ENCODE peak calls at places on chromosome 4, in five cellular contexts. F is GM12878, X is GM23338, J is HCT116, W is Panc1. Z is an unnamed sample. For H3K4me1, the result is how much of the 10 kb centered on the place peaks cover.

GRCh38 chr4:105586638-105587328 is 34.4 kb downstream of the ARHGEF38 start:
- ATAC-seq in F (peak), X (no peak), J (no peak), W (no peak), Z (no peak)

GRCh38 chr4:53055716-53056413 is 193.7 kb downstream of the RASL11B start:
- ATAC-seq in F (no peak), X (no peak), J (no peak), W (no peak), Z (no peak)

GRCh38 chr4:186485621-186486062 is 69.7 kb downstream of the MTNR1A start:
- ATAC-seq in F (no peak), X (peak), J (peak), W (peak), Z (no peak)

GRCh38 chr4:112766422-112766821 is 129.5 kb downstream of the LARP7 start:
- ATAC-seq in F (peak), X (peak), J (peak), W (no peak), Z (no peak)

GRCh38 chr4:110742148-110742547 is 119.3 kb upstream of the PITX2 start:
- ATAC-seq in F (no peak), X (no peak), J (no peak), W (no peak), Z (no peak)

GRCh38 chr4:67465763-67466052 is 79.6 kb downstream of the CENPC start:
- ATAC-seq in F (peak), X (peak), J (peak), W (no peak), Z (no peak)

GRCh38 chr4:39505581-39505980 is 21.7 kb downstream of the UGDH start:
- ATAC-seq in F (no peak), X (no peak), J (no peak), W (no peak), Z (peak)

GRCh38 chr4:3269105-3269927 is 20.4 kb downstream of the MSANTD1 start:
- ATAC-seq in F (peak), X (peak), J (no peak), W (peak), Z (peak)

GRCh38 chr4:47577779-47578553 is 92.9 kb downstream of the ATP10D start:
- ATAC-seq in F (no peak), X (no peak), J (no peak), W (no peak), Z (peak)

GRCh38 chr4:125198916-125199315 is 115.8 kb upstream of the FAT4 start:
- ATAC-seq in F (peak), X (no peak), J (no peak), W (no peak), Z (no peak)

GRCh38 chr4:109691411-109691920 is 11.8 kb downstream of the CASP6 start:
- ATAC-seq in F (peak), X (no peak), J (no peak), W (no peak), Z (no peak)

GRCh38 chr4:57109847-57110634 is at the start of gene IGFBP7:
- ATAC-seq in F (peak), X (peak), J (no peak), W (peak), Z (peak)

GRCh38 chr4:148367756-148368155 is 74.5 kb downstream of the NR3C2 start:
- ATAC-seq in F (no peak), X (no peak), J (no peak), W (no peak), Z (no peak)

GRCh38 chr4:71907782-71908181 is 123.9 kb upstream of the GC start:
- ATAC-seq in F (peak), X (no peak), J (no peak), W (no peak), Z (no peak)

GRCh38 chr4:87152310-87153061 is 67.9 kb downstream of the KLHL8 start:
- ATAC-seq in F (no peak), X (peak), J (no peak), W (no peak), Z (no peak)

GRCh38 chr4:14168919-14169318 is 541.4 kb upstream of the BOD1L1 start:
- ATAC-seq in F (peak), X (no peak), J (no peak), W (no peak), Z (no peak)

GRCh38 chr4:174334628-174335027 is 50.9 kb downstream of the CEP44 start:
- ATAC-seq in F (peak), X (no peak), J (no peak), W (no peak), Z (no peak)

GRCh38 chr4:82201303-82201702 is 172.5 kb downstream of the HNRNPD start:
- ATAC-seq in F (no peak), X (no peak), J (no peak), W (no peak), Z (no peak)

GRCh38 chr4:86497131-86497530 is 97.0 kb upstream of the PTPN13 start:
- ATAC-seq in F (peak), X (no peak), J (no peak), W (no peak), Z (no peak)

GRCh38 chr4:75841641-75842520 is 60.4 kb downstream of the PPEF2 start:
- ATAC-seq in F (no peak), X (peak), J (no peak), W (no peak), Z (no peak)

GRCh38 chr4:4461850-4462249 is 74.9 kb downstream of the NSG1 start:
- ATAC-seq in F (no peak), X (no peak), J (no peak), W (no peak), Z (no peak)

GRCh38 chr4:97590266-97590665 is 553.0 kb downstream of the STPG2 start:
- ATAC-seq in F (no peak), X (no peak), J (no peak), W (no peak), Z (no peak)

GRCh38 chr4:125722009-125722408 is 407.3 kb downstream of the FAT4 start:
- ATAC-seq in F (no peak), X (no peak), J (no peak), W (no peak), Z (no peak)

GRCh38 chr4:105569014-105569850 is 16.8 kb downstream of the ARHGEF38 start:
- ATAC-seq in F (no peak), X (no peak), J (no peak), W (no peak), Z (no peak)

GRCh38 chr4:120842046-120842445 is 80.5 kb downstream of the PRDM5 start:
- ATAC-seq in F (no peak), X (no peak), J (no peak), W (no peak), Z (no peak)

GRCh38 chr4:147948336-147948735 is 216.4 kb downstream of the ARHGAP10 start:
- ATAC-seq in F (no peak), X (no peak), J (no peak), W (no peak), Z (no peak)

GRCh38 chr4:182809417-182810102 is 107.6 kb downstream of the DCTD start:
- ATAC-seq in F (peak), X (no peak), J (peak), W (no peak), Z (no peak)

GRCh38 chr4:78565971-78566372 is 14.4 kb downstream of the ANXA3 start:
- ATAC-seq in F (no peak), X (peak), J (peak), W (no peak), Z (peak)

GRCh38 chr4:48033825-48034413 is 17.3 kb downstream of the NIPAL1 start:
- ATAC-seq in F (peak), X (peak), J (peak), W (no peak), Z (no peak)

GRCh38 chr4:133465022-133465421 is 315.9 kb downstream of the PCDH10 start:
- ATAC-seq in F (no peak), X (no peak), J (no peak), W (no peak), Z (no peak)

DNA sequence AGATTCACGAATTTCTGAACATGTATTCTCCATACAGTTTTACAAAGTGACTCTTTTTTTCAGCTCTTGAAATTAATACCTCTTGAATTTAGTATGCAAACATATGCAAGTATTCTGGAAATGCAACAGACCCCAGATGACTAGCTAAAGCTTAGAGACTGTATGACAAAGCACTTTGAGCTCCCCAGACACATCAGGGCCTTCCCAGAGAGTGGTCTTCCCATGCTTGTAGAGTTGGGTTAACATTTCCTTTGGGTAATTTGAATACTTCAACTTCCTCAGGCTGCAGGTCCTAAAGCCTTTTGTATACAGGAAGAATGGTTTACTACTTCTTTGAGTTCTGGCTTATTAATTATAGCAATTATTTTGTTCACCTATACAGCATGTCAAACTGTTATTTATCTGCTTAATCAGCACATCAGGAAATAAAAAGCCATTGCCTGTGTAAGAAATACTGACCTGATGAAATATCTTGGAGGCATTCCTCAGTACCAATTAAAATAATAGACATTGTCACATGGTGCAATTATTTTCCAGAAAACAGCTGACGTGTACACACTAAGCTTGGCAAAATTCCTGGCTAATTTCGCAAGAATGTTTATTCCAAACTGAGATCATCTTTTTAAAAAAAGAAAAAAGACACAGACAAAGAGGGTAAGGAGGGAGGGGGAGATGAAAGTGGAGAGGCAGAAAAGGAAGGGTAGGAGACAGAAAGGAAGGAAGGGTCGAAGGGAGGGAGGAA is 62.1 kb upstream of the NFKB1 start:
- ATAC-seq in F (no peak), X (peak), J (no peak), W (no peak), Z (peak)
- TF ChIP-seq POLR2AphosphoS5 in F (no peak), X (no peak), J (no peak), W (no peak), Z (peak)

GRCh38 chr4:16224264-16224663 is 2.0 kb downstream of the TAPT1 start:
- ATAC-seq in F (peak), X (peak), J (no peak), W (no peak), Z (no peak)

GRCh38 chr4:16225996-16226815 is at the start of gene TAPT1:
- ATAC-seq in F (peak), X (peak), J (peak), W (peak), Z (peak)

GRCh38 chr4:16225681-16225995 is 633 bp downstream of the TAPT1 start:
- ATAC-seq in F (no peak), X (no peak), J (peak), W (no peak), Z (no peak)

GRCh38 chr4:16224669-16225068 is 1.6 kb downstream of the TAPT1 start:
- ATAC-seq in F (no peak), X (no peak), J (no peak), W (no peak), Z (no peak)

GRCh38 chr4:16225139-16225538 is 1.1 kb downstream of the TAPT1 start:
- ATAC-seq in F (peak), X (no peak), J (no peak), W (no peak), Z (no peak)
- H3K4me1 ChIP-seq in F (under half), X (under half), J (under half), W (under half), Z (under half)

DNA sequence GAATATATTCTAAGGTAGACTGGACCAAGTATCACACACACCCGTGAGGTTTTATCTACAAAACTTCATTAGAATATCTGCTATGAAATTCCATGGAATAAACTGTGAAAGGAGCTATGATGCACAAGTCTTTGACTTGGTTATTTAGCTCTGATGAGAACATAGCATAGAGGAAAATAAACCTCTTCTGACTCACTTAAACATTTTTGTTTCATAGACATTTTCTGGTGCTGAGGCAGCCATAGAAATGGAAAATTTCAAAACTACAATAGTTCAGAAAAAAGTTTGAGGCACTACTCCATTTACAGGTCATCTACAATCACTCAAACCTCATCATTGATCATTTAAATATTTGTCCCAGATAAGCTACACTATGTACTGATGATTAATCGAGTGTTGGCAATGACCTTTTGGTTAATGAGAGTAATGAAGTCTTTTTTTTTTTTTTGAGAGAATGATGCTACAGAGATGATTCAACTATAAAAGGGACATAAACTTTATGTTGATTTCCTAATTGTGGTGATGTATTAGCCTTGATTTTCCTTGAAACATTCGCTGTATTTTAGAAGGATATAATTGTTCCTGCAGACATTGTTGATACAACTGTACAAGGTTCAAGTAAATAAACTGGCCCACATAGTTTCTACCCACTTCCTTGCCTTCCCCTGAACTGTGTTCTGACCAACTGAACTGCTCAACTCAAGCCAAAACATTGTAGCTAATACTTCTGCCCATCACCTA is 77.5 kb downstream of the AREG start:
- ATAC-seq in F (no peak), X (no peak), J (no peak), W (no peak), Z (no peak)
- TF ChIP-seq POLR2AphosphoS5 in F (no peak), X (no peak), J (no peak), W (no peak), Z (no peak)

GRCh38 chr4:8394125-8394524 is 46.4 kb downstream of the ACOX3 start:
- ATAC-seq in F (no peak), X (no peak), J (no peak), W (no peak), Z (peak)
- H3K4me1 ChIP-seq in F (under half), X (under half), J (under half), W (under half), Z (under half)

DNA sequence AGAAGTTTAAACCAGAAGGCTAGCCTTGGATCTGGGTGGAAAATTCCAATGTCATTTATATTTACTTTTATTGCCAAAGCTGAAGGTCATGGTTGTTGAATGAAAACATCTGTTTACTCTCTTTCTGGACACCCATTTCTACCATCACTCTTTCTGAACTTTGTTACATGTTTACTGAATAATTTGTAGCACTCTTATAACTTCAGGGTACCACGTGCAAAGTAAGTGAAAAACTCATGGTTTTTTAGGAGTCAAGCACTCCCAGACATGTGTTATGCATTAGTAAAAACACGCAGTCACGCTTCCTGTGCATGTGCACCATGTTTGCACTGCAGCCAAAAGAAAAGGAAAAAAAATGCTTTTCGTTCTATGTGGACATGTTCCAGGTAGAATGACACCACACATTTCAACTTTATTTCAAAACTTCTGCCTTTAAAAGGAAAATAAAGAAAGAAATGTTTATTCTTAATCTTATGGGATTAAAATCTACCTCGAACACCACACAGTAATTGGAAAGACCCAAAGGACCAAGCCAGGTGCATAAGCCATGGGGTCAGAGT is 31.4 kb upstream of the ADH1C start:
- ATAC-seq in F (no peak), X (no peak), J (no peak), W (no peak), Z (peak)
- TF ChIP-seq POLR2AphosphoS5 in F (no peak), X (no peak), J (no peak), W (no peak), Z (peak)

DNA sequence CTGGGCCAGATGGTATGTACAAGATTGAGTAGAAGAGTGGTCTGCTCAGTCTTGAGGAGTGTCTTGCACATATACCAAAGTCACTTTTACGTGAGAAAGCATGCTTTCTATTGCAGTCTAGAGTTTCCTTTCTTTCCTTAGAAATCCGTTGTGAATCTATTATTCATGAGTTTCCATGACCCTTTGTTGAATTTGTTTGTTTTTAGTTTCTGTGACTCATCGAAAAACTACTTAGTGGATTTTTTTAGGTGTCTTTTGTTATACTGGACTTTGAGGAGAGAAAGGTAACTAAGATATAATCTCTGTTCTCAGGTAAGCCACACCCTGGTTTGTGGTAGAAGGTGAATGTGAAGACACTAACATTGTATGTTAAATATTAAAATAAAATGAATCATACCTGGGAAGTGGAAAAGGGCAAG is 23.0 kb downstream of the GALNT7 start:
- ATAC-seq in F (no peak), X (no peak), J (peak), W (peak), Z (no peak)
- H3K4me1 ChIP-seq in F (under half), X (half or more), J (half or more), W (half or more), Z (under half)

GRCh38 chr4:1870328-1870577 is 940 bp upstream of the NSD2 start:
- ATAC-seq in F (peak), X (peak), J (peak), W (peak), Z (peak)

GRCh38 chr4:1868912-1869311 is 2.3 kb upstream of the NSD2 start:
- ATAC-seq in F (no peak), X (no peak), J (no peak), W (no peak), Z (no peak)

GRCh38 chr4:1870578-1871443 is at the start of gene NSD2:
- ATAC-seq in F (peak), X (peak), J (peak), W (peak), Z (peak)

GRCh38 chr4:1868293-1868692 is 2.9 kb upstream of the NSD2 start:
- ATAC-seq in F (no peak), X (no peak), J (no peak), W (no peak), Z (no peak)

GRCh38 chr4:1869530-1870327 is 1.5 kb upstream of the NSD2 start:
- ATAC-seq in F (peak), X (peak), J (peak), W (peak), Z (no peak)
- TF ChIP-seq POLR2AphosphoS5 in F (no peak), X (no peak), J (no peak), W (no peak), Z (no peak)

DNA sequence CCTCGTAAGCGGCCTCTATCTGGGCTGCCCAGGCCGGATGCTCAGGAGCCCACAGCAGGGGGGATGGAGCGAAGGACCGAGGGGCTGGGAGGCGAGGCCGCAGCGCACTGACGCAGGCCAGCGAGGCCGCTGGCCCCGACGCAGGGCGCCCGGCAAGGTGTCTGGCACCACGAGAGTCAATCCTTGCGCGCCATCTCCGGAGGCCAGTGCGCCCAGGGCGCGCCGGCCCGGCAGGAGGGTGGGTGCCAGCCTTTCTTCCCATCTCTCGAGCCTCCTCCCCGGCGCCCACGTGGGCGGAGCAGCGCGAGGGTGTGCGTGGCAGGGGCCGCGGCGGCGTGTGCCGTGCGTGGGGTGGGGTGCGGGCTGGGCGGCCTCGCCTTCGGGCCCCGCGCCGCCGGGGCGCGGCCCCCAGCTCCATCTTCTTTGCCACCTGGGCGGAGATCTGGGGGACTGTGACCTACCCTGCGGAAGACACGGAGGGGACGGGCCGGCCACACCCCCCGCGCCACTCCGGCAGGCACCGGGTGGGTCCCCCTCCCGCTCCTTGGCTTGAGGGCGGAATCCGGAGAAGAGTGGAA is 916 bp downstream of the JAKMIP1 start:
- ATAC-seq in F (peak), X (no peak), J (no peak), W (peak), Z (no peak)
- H3K4me1 ChIP-seq in F (under half), X (under half), J (under half), W (under half), Z (under half)